ENCODE peak calls at places on chromosomes 7 and 10, in nine cellular contexts. One of them, this sample, is unnamed.

GRCh38 chr7:93601363-93601762 is 26.8 kb upstream of the CALCR start:
- DNase-seq in lower leg skin: no peak
- DNase-seq in heart left ventricle: no peak
- DNase-seq in cardiac fibroblast: peak
- DNase-seq in A549: no peak
- DNase-seq in GM23338: peak
- DNase-seq in esophagus squamous epithelium: no peak
- DNase-seq in MM.1S: no peak
- DNase-seq in esophagus muscularis mucosa: no peak
- DNase-seq in this sample: no peak

GRCh38 chr7:129853661-129854268 is 99.0 kb downstream of the UBE2H start:
- DNase-seq in MM.1S: no peak
- DNase-seq in lower leg skin: no peak
- DNase-seq in esophagus squamous epithelium: no peak
- DNase-seq in GM23338: no peak
- DNase-seq in A549: no peak
- DNase-seq in cardiac fibroblast: peak
- DNase-seq in esophagus muscularis mucosa: no peak
- DNase-seq in heart left ventricle: no peak
- DNase-seq in this sample: peak

GRCh38 chr7:69663911-69664310 is 65.6 kb downstream of the AUTS2 start:
- DNase-seq in esophagus muscularis mucosa: no peak
- DNase-seq in GM23338: no peak
- DNase-seq in A549: no peak
- DNase-seq in esophagus squamous epithelium: no peak
- DNase-seq in heart left ventricle: no peak
- DNase-seq in MM.1S: no peak
- DNase-seq in cardiac fibroblast: no peak
- DNase-seq in lower leg skin: no peak
- DNase-seq in this sample: no peak

GRCh38 chr7:151503902-151504714 is 15.6 kb downstream of the RHEB start:
- DNase-seq in MM.1S: no peak
- DNase-seq in A549: no peak
- DNase-seq in heart left ventricle: no peak
- DNase-seq in esophagus squamous epithelium: no peak
- DNase-seq in esophagus muscularis mucosa: no peak
- DNase-seq in GM23338: no peak
- DNase-seq in cardiac fibroblast: peak
- DNase-seq in lower leg skin: peak
- DNase-seq in this sample: no peak

GRCh38 chr7:2758673-2759603 is 70.9 kb downstream of the AMZ1 start:
- DNase-seq in esophagus squamous epithelium: no peak
- DNase-seq in heart left ventricle: no peak
- DNase-seq in GM23338: no peak
- DNase-seq in MM.1S: peak
- DNase-seq in A549: no peak
- DNase-seq in esophagus muscularis mucosa: no peak
- DNase-seq in lower leg skin: no peak
- DNase-seq in cardiac fibroblast: no peak
- DNase-seq in this sample: no peak

GRCh38 chr7:50711271-50712175 is 71.2 kb downstream of the GRB10 start:
- DNase-seq in lower leg skin: no peak
- DNase-seq in A549: no peak
- DNase-seq in GM23338: no peak
- DNase-seq in MM.1S: no peak
- DNase-seq in cardiac fibroblast: peak
- DNase-seq in heart left ventricle: peak
- DNase-seq in esophagus squamous epithelium: no peak
- DNase-seq in esophagus muscularis mucosa: no peak
- DNase-seq in this sample: no peak

GRCh38 chr10:31353574-31353973 is 34.6 kb downstream of the ZEB1 start:
- DNase-seq in esophagus muscularis mucosa: no peak
- DNase-seq in heart left ventricle: no peak
- DNase-seq in GM23338: peak
- DNase-seq in esophagus squamous epithelium: no peak
- DNase-seq in A549: peak
- DNase-seq in cardiac fibroblast: peak
- DNase-seq in MM.1S: no peak
- DNase-seq in lower leg skin: no peak
- DNase-seq in this sample: peak

GRCh38 chr7:102451371-102452054 is 13.2 kb downstream of the ALKBH4 start:
- DNase-seq in A549: no peak
- DNase-seq in lower leg skin: no peak
- DNase-seq in MM.1S: peak
- DNase-seq in heart left ventricle: no peak
- DNase-seq in esophagus muscularis mucosa: no peak
- DNase-seq in esophagus squamous epithelium: no peak
- DNase-seq in GM23338: peak
- DNase-seq in cardiac fibroblast: no peak
- DNase-seq in this sample: no peak

GRCh38 chr7:120774481-120774880 is 83.5 kb downstream of the TSPAN12 start:
- DNase-seq in esophagus squamous epithelium: no peak
- DNase-seq in esophagus muscularis mucosa: no peak
- DNase-seq in GM23338: peak
- DNase-seq in cardiac fibroblast: no peak
- DNase-seq in MM.1S: peak
- DNase-seq in heart left ventricle: no peak
- DNase-seq in A549: no peak
- DNase-seq in lower leg skin: no peak
- DNase-seq in this sample: no peak

GRCh38 chr10:92290076-92290836 is 622 bp downstream of the CPEB3 start:
- DNase-seq in esophagus muscularis mucosa: peak
- DNase-seq in heart left ventricle: no peak
- DNase-seq in esophagus squamous epithelium: no peak
- DNase-seq in cardiac fibroblast: peak
- DNase-seq in MM.1S: peak
- DNase-seq in GM23338: peak
- DNase-seq in lower leg skin: peak
- DNase-seq in A549: peak
- DNase-seq in this sample: peak

GRCh38 chr10:24685958-24686540 is 37.6 kb downstream of the ARHGAP21 start:
- DNase-seq in esophagus muscularis mucosa: no peak
- DNase-seq in esophagus squamous epithelium: no peak
- DNase-seq in cardiac fibroblast: peak
- DNase-seq in heart left ventricle: no peak
- DNase-seq in GM23338: no peak
- DNase-seq in A549: no peak
- DNase-seq in MM.1S: no peak
- DNase-seq in lower leg skin: no peak
- DNase-seq in this sample: no peak

GRCh38 chr10:108684431-108684830 is 1238.9 kb downstream of the XPNPEP1 start:
- DNase-seq in heart left ventricle: no peak
- DNase-seq in GM23338: no peak
- DNase-seq in lower leg skin: no peak
- DNase-seq in cardiac fibroblast: no peak
- DNase-seq in MM.1S: no peak
- DNase-seq in A549: no peak
- DNase-seq in esophagus squamous epithelium: no peak
- DNase-seq in esophagus muscularis mucosa: no peak
- DNase-seq in this sample: no peak

GRCh38 chr7:76514926-76515325 is 4.6 kb downstream of the UPK3B start:
- DNase-seq in cardiac fibroblast: no peak
- DNase-seq in esophagus muscularis mucosa: no peak
- DNase-seq in heart left ventricle: no peak
- DNase-seq in MM.1S: no peak
- DNase-seq in esophagus squamous epithelium: no peak
- DNase-seq in lower leg skin: no peak
- DNase-seq in A549: no peak
- DNase-seq in GM23338: peak
- DNase-seq in this sample: no peak

GRCh38 chr7:50304911-50305621 is 550 bp downstream of the IKZF1 start:
- DNase-seq in esophagus squamous epithelium: no peak
- DNase-seq in heart left ventricle: no peak
- DNase-seq in A549: no peak
- DNase-seq in esophagus muscularis mucosa: no peak
- DNase-seq in cardiac fibroblast: no peak
- DNase-seq in MM.1S: peak
- DNase-seq in GM23338: peak
- DNase-seq in lower leg skin: no peak
- DNase-seq in this sample: no peak

GRCh38 chr10:18282094-18282493 is 141.9 kb downstream of the CACNB2 start:
- DNase-seq in MM.1S: no peak
- DNase-seq in lower leg skin: no peak
- DNase-seq in GM23338: no peak
- DNase-seq in A549: no peak
- DNase-seq in esophagus squamous epithelium: no peak
- DNase-seq in heart left ventricle: no peak
- DNase-seq in esophagus muscularis mucosa: no peak
- DNase-seq in cardiac fibroblast: no peak
- DNase-seq in this sample: no peak

GRCh38 chr7:123054357-123055133 is 59.0 kb upstream of the TAS2R16 start:
- DNase-seq in lower leg skin: no peak
- DNase-seq in A549: no peak
- DNase-seq in cardiac fibroblast: peak
- DNase-seq in MM.1S: no peak
- DNase-seq in esophagus muscularis mucosa: no peak
- DNase-seq in heart left ventricle: no peak
- DNase-seq in GM23338: peak
- DNase-seq in esophagus squamous epithelium: no peak
- DNase-seq in this sample: peak
- TF ChIP-seq CTCF in lower leg skin: no peak
- TF ChIP-seq CTCF in A549: no peak
- TF ChIP-seq CTCF in cardiac fibroblast: peak
- TF ChIP-seq CTCF in MM.1S: peak
- TF ChIP-seq CTCF in esophagus muscularis mucosa: no peak
- TF ChIP-seq CTCF in heart left ventricle: no peak
- TF ChIP-seq CTCF in GM23338: peak
- TF ChIP-seq CTCF in esophagus squamous epithelium: no peak
- TF ChIP-seq CTCF in this sample: no peak

DNA sequence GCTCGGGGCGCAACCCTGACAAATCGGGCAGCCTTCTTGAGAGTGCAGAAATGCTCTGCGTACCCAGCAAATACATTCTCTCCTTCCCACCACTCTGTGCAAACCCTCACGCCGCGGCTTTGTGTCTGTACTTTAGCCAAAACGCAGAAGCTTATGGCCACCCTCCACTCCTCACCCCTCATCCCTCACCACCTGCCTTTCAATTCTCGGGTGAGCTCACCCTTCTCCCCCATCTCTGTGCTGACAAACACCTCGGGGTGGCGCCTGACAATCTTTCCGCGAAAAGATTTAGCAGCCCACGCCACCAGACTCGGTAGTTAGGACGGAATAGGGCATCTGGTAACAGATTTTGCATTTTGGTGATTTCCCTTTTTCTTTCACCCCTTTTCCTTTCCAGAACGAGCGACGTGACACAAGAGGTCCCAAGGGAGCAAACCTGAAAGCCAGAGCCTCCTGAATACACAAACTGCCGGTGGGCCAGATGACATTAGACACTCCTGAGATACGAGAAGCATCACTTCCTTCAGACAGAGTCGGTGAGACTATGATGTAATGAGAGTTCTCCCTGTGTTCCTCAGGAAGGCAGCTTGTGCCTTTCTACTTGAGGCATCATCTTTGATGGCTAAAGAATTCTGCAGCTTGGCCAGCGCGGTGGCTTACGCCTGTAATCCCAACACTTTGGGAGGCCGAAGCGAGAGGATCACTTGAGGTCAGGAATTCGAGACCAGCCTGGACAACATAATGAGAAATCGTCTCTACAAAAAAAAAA is 663 bp upstream of the ATAD1 start:
- DNase-seq in cardiac fibroblast: peak
- DNase-seq in A549: peak
- DNase-seq in esophagus muscularis mucosa: no peak
- DNase-seq in esophagus squamous epithelium: no peak
- DNase-seq in heart left ventricle: peak
- DNase-seq in lower leg skin: no peak
- DNase-seq in GM23338: peak
- DNase-seq in MM.1S: peak
- DNase-seq in this sample: peak
- TF ChIP-seq CTCF in cardiac fibroblast: no peak
- TF ChIP-seq CTCF in A549: no peak
- TF ChIP-seq CTCF in esophagus muscularis mucosa: no peak
- TF ChIP-seq CTCF in esophagus squamous epithelium: no peak
- TF ChIP-seq CTCF in heart left ventricle: no peak
- TF ChIP-seq CTCF in lower leg skin: no peak
- TF ChIP-seq CTCF in GM23338: no peak
- TF ChIP-seq CTCF in MM.1S: peak
- TF ChIP-seq CTCF in this sample: no peak

GRCh38 chr7:116988363-116988989 is 35.2 kb downstream of the ST7 start:
- DNase-seq in heart left ventricle: no peak
- DNase-seq in lower leg skin: no peak
- DNase-seq in GM23338: no peak
- DNase-seq in A549: peak
- DNase-seq in esophagus muscularis mucosa: no peak
- DNase-seq in esophagus squamous epithelium: no peak
- DNase-seq in cardiac fibroblast: no peak
- DNase-seq in MM.1S: peak
- DNase-seq in this sample: no peak
- TF ChIP-seq CTCF in heart left ventricle: peak
- TF ChIP-seq CTCF in lower leg skin: no peak
- TF ChIP-seq CTCF in GM23338: peak
- TF ChIP-seq CTCF in A549: peak
- TF ChIP-seq CTCF in esophagus muscularis mucosa: peak
- TF ChIP-seq CTCF in esophagus squamous epithelium: no peak
- TF ChIP-seq CTCF in cardiac fibroblast: peak
- TF ChIP-seq CTCF in MM.1S: peak
- TF ChIP-seq CTCF in this sample: no peak

GRCh38 chr7:37369904-37370303 is 78.8 kb downstream of the ELMO1 start:
- DNase-seq in A549: no peak
- DNase-seq in esophagus squamous epithelium: no peak
- DNase-seq in MM.1S: no peak
- DNase-seq in esophagus muscularis mucosa: no peak
- DNase-seq in lower leg skin: no peak
- DNase-seq in cardiac fibroblast: no peak
- DNase-seq in GM23338: no peak
- DNase-seq in heart left ventricle: no peak
- DNase-seq in this sample: no peak

GRCh38 chr7:37372750-37373149 is 75.9 kb downstream of the ELMO1 start:
- DNase-seq in MM.1S: no peak
- DNase-seq in GM23338: no peak
- DNase-seq in esophagus squamous epithelium: no peak
- DNase-seq in A549: no peak
- DNase-seq in lower leg skin: no peak
- DNase-seq in cardiac fibroblast: no peak
- DNase-seq in heart left ventricle: no peak
- DNase-seq in esophagus muscularis mucosa: no peak
- DNase-seq in this sample: no peak

GRCh38 chr7:37368540-37368939 is 80.1 kb downstream of the ELMO1 start:
- DNase-seq in esophagus squamous epithelium: no peak
- DNase-seq in MM.1S: no peak
- DNase-seq in A549: no peak
- DNase-seq in lower leg skin: no peak
- DNase-seq in GM23338: no peak
- DNase-seq in cardiac fibroblast: no peak
- DNase-seq in heart left ventricle: no peak
- DNase-seq in esophagus muscularis mucosa: no peak
- DNase-seq in this sample: no peak

GRCh38 chr7:37376386-37376785 is 72.3 kb downstream of the ELMO1 start:
- DNase-seq in MM.1S: no peak
- DNase-seq in esophagus muscularis mucosa: no peak
- DNase-seq in heart left ventricle: no peak
- DNase-seq in lower leg skin: no peak
- DNase-seq in esophagus squamous epithelium: no peak
- DNase-seq in cardiac fibroblast: no peak
- DNase-seq in GM23338: no peak
- DNase-seq in A549: no peak
- DNase-seq in this sample: no peak

DNA sequence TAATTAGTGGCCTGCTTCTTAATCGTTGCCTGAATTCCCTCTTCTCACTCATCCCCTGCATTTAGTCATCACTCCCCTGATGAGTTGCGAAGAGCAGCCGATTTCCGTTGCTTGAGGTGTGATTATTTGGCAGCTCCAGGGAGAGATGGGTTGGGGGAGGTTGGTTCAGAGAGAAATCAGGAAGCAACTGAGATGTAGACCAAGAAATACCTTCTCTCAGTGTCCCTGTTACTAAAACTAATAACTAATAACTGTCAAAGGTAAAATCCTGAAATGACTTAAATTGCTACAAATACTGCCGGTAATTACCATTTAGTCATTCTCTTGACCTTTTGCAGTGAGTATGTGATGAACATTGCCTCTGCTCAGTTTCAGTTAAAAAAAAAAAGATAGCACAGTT is 76.9 kb downstream of the ELMO1 start:
- DNase-seq in heart left ventricle: no peak
- DNase-seq in esophagus squamous epithelium: no peak
- DNase-seq in A549: no peak
- DNase-seq in cardiac fibroblast: no peak
- DNase-seq in GM23338: no peak
- DNase-seq in MM.1S: no peak
- DNase-seq in esophagus muscularis mucosa: no peak
- DNase-seq in lower leg skin: no peak
- DNase-seq in this sample: no peak
- TF ChIP-seq CTCF in heart left ventricle: no peak
- TF ChIP-seq CTCF in esophagus squamous epithelium: no peak
- TF ChIP-seq CTCF in A549: no peak
- TF ChIP-seq CTCF in cardiac fibroblast: no peak
- TF ChIP-seq CTCF in GM23338: no peak
- TF ChIP-seq CTCF in MM.1S: no peak
- TF ChIP-seq CTCF in esophagus muscularis mucosa: no peak
- TF ChIP-seq CTCF in lower leg skin: no peak
- TF ChIP-seq CTCF in this sample: no peak